ENCODE peak calls at places on chromosomes 2 and 18, in four cellular contexts. K is K562, V is HepG2, H is GM12878. G is an unnamed sample.

GRCh38 chr18:46322411-46322891 is 218.3 kb downstream of the HAUS1 start:
- DNase-seq in H (no peak), K (no peak), V (no peak), G (no peak)

GRCh38 chr2:237996041-237996593 is 29.3 kb downstream of the UBE2F start:
- DNase-seq in V (no peak), H (no peak), K (no peak), G (no peak)

GRCh38 chr2:238100049-238100820 is at the start of gene ESPNL:
- DNase-seq in H (no peak), V (no peak), K (peak; percentile 21), G (no peak)

GRCh38 chr2:120205901-120206581 is 17.2 kb downstream of the TMEM185B start:
- DNase-seq in V (no peak), K (peak; percentile 57), H (no peak), G (peak; percentile 68)

GRCh38 chr18:63451774-63452173 is 25.0 kb upstream of the SERPINB5 start:
- DNase-seq in H (no peak), K (no peak), V (no peak), G (no peak)

GRCh38 chr2:46850742-46851141 is 64.9 kb downstream of the MCFD2 start:
- DNase-seq in H (no peak), V (no peak), K (no peak), G (no peak)

GRCh38 chr2:25817630-25818029 is 60.7 kb downstream of the ASXL2 start:
- DNase-seq in V (no peak), K (no peak), H (peak; percentile 38), G (no peak)

GRCh38 chr2:70570041-70570661 is 16.5 kb upstream of the TGFA start:
- DNase-seq in V (peak; percentile 65), H (no peak), K (no peak), G (no peak)

GRCh38 chr2:74849228-74849892 is 15.4 kb downstream of the HK2 start:
- DNase-seq in V (no peak), H (peak; percentile 62), K (no peak), G (no peak)

GRCh38 chr18:79510731-79511141 is 115.0 kb downstream of the NFATC1 start:
- DNase-seq in V (no peak), K (no peak), H (no peak), G (no peak)

GRCh38 chr18:32310119-32310518 is 120.3 kb downstream of the MEP1B start:
- DNase-seq in V (no peak), H (no peak), K (no peak), G (no peak)

GRCh38 chr2:160157861-160158813 is 41.9 kb downstream of the ITGB6 start:
- DNase-seq in H (no peak), V (no peak), K (no peak), G (no peak)

GRCh38 chr2:122191331-122191730 is 435.9 kb downstream of the TSN start:
- DNase-seq in V (peak; percentile 41), H (no peak), K (peak; percentile 50), G (peak; percentile 55)

GRCh38 chr2:144331652-144332355 is 188.1 kb downstream of the ZEB2 start:
- DNase-seq in H (no peak), V (no peak), K (peak; percentile 53), G (no peak)

GRCh38 chr18:74496508-74497307 is 545 bp downstream of the CNDP2 start:
- DNase-seq in K (peak; percentile 57), H (no peak), V (peak; percentile 65), G (peak; percentile 19)

GRCh38 chr18:63087421-63088230 is 231.9 kb downstream of the BCL2 start:
- DNase-seq in K (no peak), H (no peak), V (no peak), G (no peak)

GRCh38 chr2:10002087-10002486 is 41.3 kb upstream of the KLF11 start:
- DNase-seq in H (no peak), V (no peak), K (no peak), G (no peak)

GRCh38 chr2:61670591-61671503 is 132.7 kb upstream of the XPO1 start:
- DNase-seq in K (no peak), V (no peak), H (peak; percentile 46), G (no peak)

GRCh38 chr2:238965371-238966273 is 117.7 kb downstream of the TWIST2 start:
- DNase-seq in H (no peak), V (no peak), K (no peak), G (no peak)

GRCh38 chr2:168890006-168890782 is at the start of gene SPC25:
- DNase-seq in V (peak; percentile 95), H (peak; percentile 82), K (peak; percentile 99), G (peak; percentile 94)

GRCh38 chr18:36066731-36067117 is 635 bp downstream of the RPRD1A start:
- DNase-seq in H (no peak), V (no peak), K (peak; percentile 49), G (peak; percentile 35)

GRCh38 chr18:25898965-25899364 is 191.4 kb downstream of the SS18 start:
- DNase-seq in K (no peak), H (no peak), V (no peak), G (no peak)

GRCh38 chr2:226981731-226982373 is 146.0 kb downstream of the RHBDD1 start:
- DNase-seq in H (no peak), K (peak; percentile 20), V (no peak), G (no peak)

GRCh38 chr2:144937899-144938298 is 418.0 kb upstream of the ZEB2 start:
- DNase-seq in H (no peak), V (no peak), K (no peak), G (no peak)

GRCh38 chr2:28413152-28413895 is 20.7 kb downstream of the FOSL2 start:
- DNase-seq in K (no peak), H (no peak), V (no peak), G (no peak)

GRCh38 chr18:79571221-79572092 is 108.1 kb upstream of the CTDP1 start:
- DNase-seq in H (no peak), K (no peak), V (no peak), G (no peak)

GRCh38 chr2:175366814-175367213 is 185.3 kb upstream of the ATP5MC3 start:
- DNase-seq in K (peak; percentile 67), H (peak; percentile 7), V (peak; percentile 53), G (peak; percentile 65)

GRCh38 chr18:1092228-1092627 is 187.6 kb downstream of the ADCYAP1 start:
- DNase-seq in V (peak; percentile 2), K (peak; percentile 24), H (no peak), G (no peak)

GRCh38 chr2:129744649-129745048 is 234.8 kb upstream of the RAB6C start:
- DNase-seq in V (no peak), H (no peak), K (no peak), G (no peak)

GRCh38 chr18:23779696-23780303 is 90.5 kb downstream of the LAMA3 start:
- DNase-seq in V (peak; percentile 54), K (no peak), H (no peak), G (peak; percentile 43)

GRCh38 chr18:23563377-23564043 is 22.8 kb downstream of the NPC1 start:
- DNase-seq in V (no peak), K (no peak), H (no peak), G (no peak)

GRCh38 chr2:233334915-233335314 is 19.4 kb upstream of the DGKD start:
- DNase-seq in K (no peak), V (no peak), H (no peak), G (no peak)

DNA sequence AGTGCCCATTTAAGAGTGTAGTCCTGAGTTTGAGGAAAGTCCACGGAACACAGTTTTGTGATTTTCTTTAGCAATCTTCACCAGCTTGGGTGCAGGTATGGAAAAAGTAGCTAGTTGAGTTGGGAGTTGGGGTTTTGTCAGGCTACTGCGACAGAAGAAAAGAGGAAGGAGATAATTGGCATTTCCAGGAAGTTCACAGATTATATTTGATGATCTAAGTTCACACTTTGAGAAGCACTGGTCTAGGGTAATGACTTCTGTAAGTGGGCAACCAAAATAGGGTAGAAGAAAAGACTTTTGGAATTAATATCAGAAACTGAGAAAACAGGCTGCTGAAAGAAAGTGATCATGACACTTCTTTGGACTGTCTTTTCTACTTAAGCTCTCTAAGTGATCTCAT is 52.1 kb downstream of the VIL1 start:
- DNase-seq in H (no peak), V (no peak), K (no peak), G (no peak)
- TF ChIP-seq FOXM1 in H (no peak), V (no peak), K (no peak), G (no peak)

DNA sequence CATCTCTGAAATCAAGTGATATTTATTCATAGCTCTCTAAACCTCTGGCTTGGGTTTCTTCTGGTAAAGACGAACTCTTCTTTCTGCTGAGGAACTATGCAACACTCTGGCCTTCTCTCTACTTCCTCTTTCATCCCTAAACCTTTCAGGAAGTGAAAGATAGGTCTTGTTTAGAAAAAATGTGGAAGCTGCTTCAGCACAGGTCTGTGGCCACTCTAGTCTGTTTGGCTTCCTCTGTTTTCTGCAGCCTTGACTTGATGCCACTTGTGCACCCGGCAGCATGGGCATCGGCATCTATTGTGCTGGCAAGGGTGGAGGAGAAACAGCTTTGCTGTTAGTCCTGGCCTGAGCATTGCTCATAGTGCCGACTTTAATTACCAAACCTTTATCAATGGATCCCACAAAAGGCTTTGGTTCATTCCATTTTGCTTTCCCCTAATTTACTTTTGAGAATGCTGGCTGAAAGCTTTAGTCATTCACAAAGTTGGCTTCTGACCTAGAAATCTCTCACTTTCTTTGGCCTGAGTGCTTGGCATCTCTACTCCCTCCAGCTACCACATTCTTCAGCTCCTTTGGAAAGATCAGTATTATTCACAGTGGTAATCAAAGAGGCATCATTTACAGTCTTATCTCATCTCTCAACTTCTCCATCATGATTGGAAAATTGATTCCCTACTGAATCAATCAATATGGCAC is 32.0 kb upstream of the GPR39 start:
- DNase-seq in V (no peak), H (no peak), K (no peak), G (no peak)
- TF ChIP-seq FOXK2 in V (no peak), H (no peak), K (no peak), G (no peak)

DNA sequence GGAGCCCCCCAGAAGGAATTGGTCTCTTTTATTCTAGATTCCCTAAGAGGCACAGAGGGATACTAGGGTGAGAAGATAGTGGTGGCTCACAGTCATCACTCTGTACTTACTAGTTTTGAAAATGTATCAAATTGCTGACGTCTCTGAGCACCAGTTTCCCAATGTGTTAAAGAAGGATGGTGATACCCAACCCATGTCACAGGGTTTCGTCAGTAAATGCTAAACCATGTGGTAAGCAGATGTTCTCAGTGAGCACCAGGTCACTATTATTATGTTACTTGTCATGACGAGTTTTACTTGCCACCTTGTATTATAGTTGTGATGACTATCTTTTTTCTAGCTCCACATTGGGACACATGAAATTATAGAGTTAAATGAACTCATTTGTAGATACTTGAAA is 54.7 kb downstream of the NEDD4L start:
- DNase-seq in K (no peak), V (no peak), H (no peak), G (no peak)
- TF ChIP-seq FOXM1 in K (no peak), V (no peak), H (no peak), G (no peak)

GRCh38 chr2:217743407-217743806 is 259.4 kb downstream of the TNS1 start:
- DNase-seq in K (no peak), V (no peak), H (no peak), G (no peak)
- TF ChIP-seq FOXK2 in K (no peak), V (no peak), H (no peak), G (no peak)

GRCh38 chr2:112092286-112093041 is 37.4 kb downstream of the TMEM87B start:
- DNase-seq in H (no peak), V (no peak), K (no peak), G (no peak)
- TF ChIP-seq FOXM1 in H (no peak), V (no peak), K (no peak), G (no peak)

GRCh38 chr2:138071720-138072719 is 107.7 kb downstream of the HNMT start:
- DNase-seq in V (peak; percentile 39), H (no peak), K (no peak), G (no peak)
- TF ChIP-seq FOXK2 in V (no peak), H (no peak), K (no peak), G (no peak)

DNA sequence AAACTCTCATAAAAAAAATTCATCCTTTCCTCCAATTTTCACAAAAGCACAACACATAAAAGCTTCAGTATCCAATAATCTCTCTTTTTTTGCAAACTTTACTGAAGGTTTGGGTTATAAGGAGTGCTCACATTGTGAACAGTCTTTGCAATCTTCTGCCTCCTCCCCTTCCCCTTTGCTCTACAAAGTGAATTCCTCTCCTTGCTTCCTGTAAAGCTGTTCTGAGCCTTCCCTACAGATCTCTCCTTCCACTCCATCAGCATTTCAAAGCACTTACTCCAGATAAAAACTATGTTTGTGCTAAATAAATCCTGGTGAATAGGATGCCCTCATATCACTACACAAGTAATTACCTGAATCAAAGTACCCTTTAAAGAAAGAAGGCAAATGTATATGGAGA is 4.6 kb upstream of the PDK1 start:
- DNase-seq in H (no peak), K (peak; percentile 4), V (no peak), G (no peak)
- TF ChIP-seq FOXM1 in H (no peak), K (no peak), V (no peak), G (no peak)